ENCODE peak calls at places on chromosomes 13 and 19, in five cellular contexts. One of them, this sample, is unnamed.
A peak's percentile ranks its signal among the peaks of the same experiment; 100 is the strongest.

GRCh38 chr19:52170863-52171320 is 529 bp downstream of the ZNF836 start:
- DNase-seq in H1: no peak
- DNase-seq in mesendoderm: peak; percentile 43
- DNase-seq in neuronal stem cell: no peak
- DNase-seq in IMR-90: no peak
- DNase-seq in this sample: peak; percentile 46

GRCh38 chr19:19546751-19547162 is 8.7 kb downstream of the CILP2 start:
- DNase-seq in H1: no peak
- DNase-seq in neuronal stem cell: no peak
- DNase-seq in mesendoderm: no peak
- DNase-seq in IMR-90: no peak
- DNase-seq in this sample: no peak

GRCh38 chr13:75635621-75636338 is at the start of gene LMO7:
- DNase-seq in neuronal stem cell: peak; percentile 43
- DNase-seq in H1: no peak
- DNase-seq in mesendoderm: peak; percentile 89
- DNase-seq in IMR-90: peak; percentile 52
- DNase-seq in this sample: peak; percentile 82

GRCh38 chr13:65091031-65091430 is 2139.1 kb downstream of the PCDH9 start:
- DNase-seq in neuronal stem cell: no peak
- DNase-seq in H1: no peak
- DNase-seq in IMR-90: no peak
- DNase-seq in mesendoderm: no peak
- DNase-seq in this sample: no peak

GRCh38 chr13:111610879-111611278 is 290.4 kb downstream of the TEX29 start:
- DNase-seq in IMR-90: no peak
- DNase-seq in H1: no peak
- DNase-seq in mesendoderm: no peak
- DNase-seq in neuronal stem cell: no peak
- DNase-seq in this sample: peak; percentile 5

GRCh38 chr13:23724196-23724970 is 154.2 kb downstream of the TNFRSF19 start:
- DNase-seq in neuronal stem cell: no peak
- DNase-seq in IMR-90: peak; percentile 71
- DNase-seq in H1: no peak
- DNase-seq in mesendoderm: peak; percentile 27
- DNase-seq in this sample: no peak

GRCh38 chr13:32224916-32225315 is 90.2 kb downstream of the ZAR1L start:
- DNase-seq in mesendoderm: no peak
- DNase-seq in H1: no peak
- DNase-seq in neuronal stem cell: no peak
- DNase-seq in IMR-90: peak; percentile 31
- DNase-seq in this sample: no peak

GRCh38 chr19:16801599-16801998 is 27.6 kb upstream of the SIN3B start:
- DNase-seq in IMR-90: peak; percentile 71
- DNase-seq in neuronal stem cell: no peak
- DNase-seq in mesendoderm: no peak
- DNase-seq in H1: no peak
- DNase-seq in this sample: no peak

GRCh38 chr13:18971576-18972219 is 209.9 kb downstream of the TUBA3C start:
- DNase-seq in mesendoderm: no peak
- DNase-seq in neuronal stem cell: no peak
- DNase-seq in IMR-90: no peak
- DNase-seq in H1: no peak
- DNase-seq in this sample: no peak

GRCh38 chr19:7529610-7530490 is 5.7 kb upstream of the PNPLA6 start:
- DNase-seq in IMR-90: no peak
- DNase-seq in neuronal stem cell: no peak
- DNase-seq in H1: no peak
- DNase-seq in mesendoderm: no peak
- DNase-seq in this sample: no peak

GRCh38 chr19:21328402-21328801 is 808 bp downstream of the ZNF708 start:
- DNase-seq in IMR-90: no peak
- DNase-seq in H1: no peak
- DNase-seq in neuronal stem cell: peak; percentile 18
- DNase-seq in mesendoderm: peak; percentile 82
- DNase-seq in this sample: no peak
- H2BK120ac ChIP-seq in IMR-90: no peak overlapping the region
- H2BK120ac ChIP-seq in H1: no peak overlapping the region
- H2BK120ac ChIP-seq in neuronal stem cell: no peak overlapping the region
- H2BK120ac ChIP-seq in mesendoderm: no peak overlapping the region
- H2BK120ac ChIP-seq in this sample: no peak overlapping the region

DNA sequence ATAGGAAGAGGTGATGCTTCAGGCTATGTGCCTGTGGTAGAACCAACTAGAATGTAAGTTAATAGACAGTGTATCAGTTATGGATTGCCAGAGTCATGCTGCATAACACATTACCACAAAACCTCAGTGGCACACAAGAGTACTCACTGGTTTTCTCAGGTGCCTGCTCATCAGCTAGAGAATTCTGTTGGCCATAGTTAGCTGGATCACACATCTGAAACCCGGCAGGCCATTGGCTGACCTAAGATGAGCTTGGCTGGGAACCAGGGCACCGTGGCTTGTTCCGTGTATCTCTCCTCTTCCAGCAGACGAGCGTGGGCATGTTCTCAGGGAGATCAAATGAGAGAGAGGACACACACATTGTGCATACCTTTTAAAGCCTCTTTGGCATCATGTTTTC is 76.7 kb downstream of the TEX26 start:
- DNase-seq in neuronal stem cell: no peak
- DNase-seq in IMR-90: no peak
- DNase-seq in mesendoderm: no peak
- DNase-seq in H1: no peak
- DNase-seq in this sample: no peak
- H3K4me2 ChIP-seq in neuronal stem cell: no peak overlapping the region
- H3K4me2 ChIP-seq in IMR-90: no peak overlapping the region
- H3K4me2 ChIP-seq in mesendoderm: no peak overlapping the region
- H3K4me2 ChIP-seq in H1: no peak overlapping the region
- H3K4me2 ChIP-seq in this sample: no peak overlapping the region

DNA sequence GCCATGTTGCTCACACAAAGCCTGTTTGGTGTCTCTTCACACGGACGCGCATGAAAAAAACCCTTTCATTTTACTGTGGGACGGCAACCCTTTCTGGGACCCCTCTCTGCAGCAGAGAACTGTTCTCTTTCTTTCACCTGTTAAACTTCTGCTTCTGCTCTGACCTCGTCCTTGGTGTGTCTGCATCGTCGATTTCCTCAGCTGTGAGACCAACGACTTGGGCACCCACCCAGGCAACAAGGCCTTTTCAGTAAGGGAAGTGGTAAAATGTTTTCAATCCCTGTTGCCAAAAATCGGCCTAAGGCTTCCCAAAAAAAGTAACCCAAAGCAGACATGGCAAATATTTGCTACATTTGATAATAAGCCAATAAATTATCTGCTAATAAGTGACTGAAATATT is 515.3 kb downstream of the IRS2 start:
- DNase-seq in mesendoderm: no peak
- DNase-seq in IMR-90: no peak
- DNase-seq in H1: no peak
- DNase-seq in neuronal stem cell: no peak
- DNase-seq in this sample: no peak
- H2BK120ac ChIP-seq in mesendoderm: no peak overlapping the region
- H2BK120ac ChIP-seq in IMR-90: peak overlapping the region; percentile 78
- H2BK120ac ChIP-seq in H1: peak overlapping the region; percentile 15
- H2BK120ac ChIP-seq in neuronal stem cell: no peak overlapping the region
- H2BK120ac ChIP-seq in this sample: no peak overlapping the region

GRCh38 chr13:39527961-39528720 is 74.9 kb downstream of the LHFPL6 start:
- DNase-seq in neuronal stem cell: no peak
- DNase-seq in IMR-90: peak; percentile 96
- DNase-seq in mesendoderm: peak; percentile 53
- DNase-seq in H1: no peak
- DNase-seq in this sample: no peak
- H3K4me2 ChIP-seq in neuronal stem cell: no peak overlapping the region
- H3K4me2 ChIP-seq in IMR-90: peak overlapping the region; percentile 76
- H3K4me2 ChIP-seq in mesendoderm: no peak overlapping the region
- H3K4me2 ChIP-seq in H1: no peak overlapping the region
- H3K4me2 ChIP-seq in this sample: no peak overlapping the region

DNA sequence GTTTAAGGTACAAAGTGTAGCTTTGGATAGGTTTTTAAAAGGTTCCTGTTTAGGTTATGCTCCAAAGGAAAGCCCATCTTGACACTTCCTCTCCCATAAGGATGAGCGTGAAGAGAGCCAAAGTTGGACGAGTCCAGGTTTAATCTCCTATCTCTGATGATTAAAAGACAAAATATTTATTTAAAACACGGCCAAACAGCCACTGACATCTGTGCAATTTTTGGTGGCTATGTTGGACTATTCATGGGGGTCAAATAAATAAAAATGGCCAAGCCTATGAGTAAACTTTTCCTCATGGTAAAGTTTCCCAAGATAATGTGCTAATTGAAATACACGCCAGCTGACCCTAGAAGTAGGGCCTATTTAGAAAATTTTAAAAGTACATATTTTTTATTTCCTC is 69.0 kb upstream of the DOCK9 start:
- DNase-seq in neuronal stem cell: no peak
- DNase-seq in H1: no peak
- DNase-seq in IMR-90: no peak
- DNase-seq in mesendoderm: no peak
- DNase-seq in this sample: no peak
- H2BK120ac ChIP-seq in neuronal stem cell: no peak overlapping the region
- H2BK120ac ChIP-seq in H1: no peak overlapping the region
- H2BK120ac ChIP-seq in IMR-90: peak overlapping the region; percentile 89
- H2BK120ac ChIP-seq in mesendoderm: no peak overlapping the region
- H2BK120ac ChIP-seq in this sample: no peak overlapping the region

GRCh38 chr13:80235559-80236296 is 105.2 kb downstream of the SPRY2 start:
- DNase-seq in mesendoderm: no peak
- DNase-seq in neuronal stem cell: no peak
- DNase-seq in H1: no peak
- DNase-seq in IMR-90: no peak
- DNase-seq in this sample: no peak
- H3K4me2 ChIP-seq in mesendoderm: no peak overlapping the region
- H3K4me2 ChIP-seq in neuronal stem cell: no peak overlapping the region
- H3K4me2 ChIP-seq in H1: no peak overlapping the region
- H3K4me2 ChIP-seq in IMR-90: no peak overlapping the region
- H3K4me2 ChIP-seq in this sample: no peak overlapping the region

GRCh38 chr19:56176881-56177280 is 1.1 kb downstream of the GALP start:
- DNase-seq in neuronal stem cell: no peak
- DNase-seq in IMR-90: no peak
- DNase-seq in mesendoderm: no peak
- DNase-seq in H1: no peak
- DNase-seq in this sample: no peak

GRCh38 chr19:56177564-56178243 is 1.9 kb downstream of the GALP start:
- DNase-seq in mesendoderm: no peak
- DNase-seq in IMR-90: no peak
- DNase-seq in H1: no peak
- DNase-seq in neuronal stem cell: no peak
- DNase-seq in this sample: no peak

GRCh38 chr19:56170261-56170660 is 5.5 kb upstream of the GALP start:
- DNase-seq in neuronal stem cell: no peak
- DNase-seq in IMR-90: peak; percentile 43
- DNase-seq in mesendoderm: no peak
- DNase-seq in H1: no peak
- DNase-seq in this sample: no peak

GRCh38 chr19:56174086-56174485 is 1.7 kb upstream of the GALP start:
- DNase-seq in IMR-90: no peak
- DNase-seq in H1: no peak
- DNase-seq in neuronal stem cell: no peak
- DNase-seq in mesendoderm: peak; percentile 38
- DNase-seq in this sample: no peak

GRCh38 chr19:56174550-56174949 is 1.3 kb upstream of the GALP start:
- DNase-seq in IMR-90: no peak
- DNase-seq in mesendoderm: no peak
- DNase-seq in H1: no peak
- DNase-seq in neuronal stem cell: no peak
- DNase-seq in this sample: no peak
- H2BK120ac ChIP-seq in IMR-90: no peak overlapping the region
- H2BK120ac ChIP-seq in mesendoderm: no peak overlapping the region
- H2BK120ac ChIP-seq in H1: no peak overlapping the region
- H2BK120ac ChIP-seq in neuronal stem cell: peak overlapping the region; percentile 100
- H2BK120ac ChIP-seq in this sample: no peak overlapping the region

GRCh38 chr19:38433268-38433733 is at the start of gene RYR1:
- DNase-seq in mesendoderm: peak; percentile 90
- DNase-seq in IMR-90: no peak
- DNase-seq in H1: no peak
- DNase-seq in neuronal stem cell: peak; percentile 68
- DNase-seq in this sample: peak; percentile 97
- H3K4me2 ChIP-seq in mesendoderm: peak within 1 kb of the TSS; percentile 48
- H3K4me2 ChIP-seq in IMR-90: no peak within 1 kb of the TSS
- H3K4me2 ChIP-seq in H1: peak within 1 kb of the TSS; percentile 96
- H3K4me2 ChIP-seq in neuronal stem cell: peak within 1 kb of the TSS; percentile 75
- H3K4me2 ChIP-seq in this sample: peak within 1 kb of the TSS; percentile 81

GRCh38 chr19:35774274-35775045 is 904 bp upstream of the ARHGAP33 start:
- DNase-seq in IMR-90: no peak
- DNase-seq in H1: no peak
- DNase-seq in mesendoderm: no peak
- DNase-seq in neuronal stem cell: no peak
- DNase-seq in this sample: peak; percentile 36

GRCh38 chr19:35776102-35776788 is 881 bp downstream of the ARHGAP33 start:
- DNase-seq in H1: no peak
- DNase-seq in IMR-90: no peak
- DNase-seq in mesendoderm: no peak
- DNase-seq in neuronal stem cell: no peak
- DNase-seq in this sample: no peak

GRCh38 chr19:35775046-35775297 is 392 bp upstream of the ARHGAP33 start:
- DNase-seq in H1: no peak
- DNase-seq in neuronal stem cell: no peak
- DNase-seq in mesendoderm: no peak
- DNase-seq in IMR-90: no peak
- DNase-seq in this sample: no peak

GRCh38 chr19:35777411-35777841 is 2.1 kb downstream of the ARHGAP33 start:
- DNase-seq in IMR-90: no peak
- DNase-seq in mesendoderm: peak; percentile 83
- DNase-seq in neuronal stem cell: no peak
- DNase-seq in H1: no peak
- DNase-seq in this sample: peak; percentile 77

DNA sequence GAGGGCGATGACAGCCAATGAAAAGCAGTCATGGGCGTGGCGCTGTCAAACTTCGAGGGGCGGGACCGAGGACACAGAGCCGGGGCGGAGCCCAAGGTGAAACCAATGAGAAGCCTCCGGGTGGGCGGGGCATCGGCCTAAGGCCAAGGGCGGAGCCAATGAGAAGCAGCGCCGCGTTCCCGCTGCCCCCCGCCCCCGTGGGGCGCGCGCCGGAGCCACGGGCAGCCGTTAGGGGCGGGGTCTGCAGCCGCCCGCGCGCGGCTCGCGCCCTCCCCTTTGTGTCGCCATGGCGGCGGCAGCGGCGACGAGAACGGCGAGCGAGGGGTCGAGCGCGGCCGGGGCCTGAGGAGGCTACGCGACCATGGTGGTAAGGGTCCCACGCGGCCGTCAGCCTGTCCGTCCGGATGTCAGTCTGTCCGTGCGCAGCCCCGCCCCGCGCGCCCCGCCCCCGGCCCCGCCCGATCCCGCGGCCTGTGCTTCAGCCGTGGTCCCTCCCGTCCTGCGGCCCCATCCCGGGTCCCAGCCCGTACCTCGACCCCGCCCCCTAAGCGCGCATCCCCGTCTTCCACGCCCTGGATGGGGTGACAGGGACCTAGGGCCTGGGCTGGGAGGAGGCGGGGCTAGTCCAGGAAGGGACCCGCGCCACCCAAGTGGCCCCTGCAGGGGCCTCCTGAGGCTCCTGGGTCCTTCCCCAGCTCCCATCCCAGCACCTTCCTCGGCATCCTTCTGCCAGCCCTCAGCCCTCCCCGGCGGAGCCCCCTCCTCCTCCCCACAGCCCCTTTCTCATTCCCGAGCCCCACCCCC is at the start of gene ARHGAP33:
- DNase-seq in H1: peak; percentile 87
- DNase-seq in mesendoderm: peak; percentile 97
- DNase-seq in neuronal stem cell: peak; percentile 98
- DNase-seq in IMR-90: peak; percentile 92
- DNase-seq in this sample: peak; percentile 96
- H2BK120ac ChIP-seq in H1: no peak within 1 kb of the TSS
- H2BK120ac ChIP-seq in mesendoderm: no peak within 1 kb of the TSS
- H2BK120ac ChIP-seq in neuronal stem cell: peak within 1 kb of the TSS; percentile 82
- H2BK120ac ChIP-seq in IMR-90: no peak within 1 kb of the TSS
- H2BK120ac ChIP-seq in this sample: no peak within 1 kb of the TSS

This sample was measured in H9.